ENCODE peak calls at places on chromosome 12, in nine cellular contexts. C is EH; Y is H4; A is heart right ventricle; V is stimulated activated CD4-positive, alpha-beta T cell treated with anti-CD3 and anti-CD28 coated beads, Interleukin-1b, Interleukin-23, amount 100 ng/mL, for 24 hours; K is bronchial epithelial cell; E is upper lobe of right lung; S is AG10803; Q is non-pigmented ciliary epithelial cell. U is an unnamed sample.

GRCh38 chr12:132558861-132559623 is 51.3 kb downstream of the LRCOL1 start:
- DNase-seq in K (no peak), S (no peak), A (no peak), Q (no peak), Y (no peak), V (no peak), C (no peak), E (no peak), U (no peak)

GRCh38 chr12:104626069-104626690 is 169.4 kb downstream of the CHST11 start:
- DNase-seq in C (peak), Q (no peak), S (peak), A (no peak), E (no peak), Y (no peak), V (no peak), K (no peak), U (no peak)

GRCh38 chr12:46209165-46209564 is 59.7 kb downstream of the SLC38A1 start:
- DNase-seq in S (peak), Y (peak), A (no peak), C (peak), K (no peak), V (no peak), E (no peak), Q (no peak), U (no peak)

GRCh38 chr12:14853966-14854365 is 10.6 kb upstream of the ART4 start:
- DNase-seq in S (peak), Q (no peak), V (no peak), E (no peak), A (no peak), K (no peak), C (peak), Y (no peak), U (no peak)

GRCh38 chr12:48165089-48166031 is 8.0 kb upstream of the ASB8 start:
- DNase-seq in A (no peak), E (no peak), C (peak), V (no peak), S (peak), Y (peak), Q (no peak), K (peak), U (no peak)

GRCh38 chr12:109018276-109018675 is 2.6 kb downstream of the SVOP start:
- DNase-seq in V (no peak), K (no peak), S (no peak), C (no peak), Q (no peak), Y (no peak), A (no peak), E (no peak), U (no peak)

GRCh38 chr12:131533139-131533538 is 177.8 kb upstream of the SFSWAP start:
- DNase-seq in K (no peak), S (no peak), Q (no peak), C (no peak), E (no peak), A (no peak), V (no peak), Y (no peak), U (no peak)

GRCh38 chr12:122368361-122369073 is 54.0 kb downstream of the CLIP1 start:
- DNase-seq in Q (no peak), E (no peak), K (peak), C (peak), Y (peak), S (peak), A (no peak), V (no peak), U (no peak)

GRCh38 chr12:70415987-70416386 is 49.9 kb downstream of the KCNMB4 start:
- DNase-seq in S (no peak), E (no peak), Q (no peak), A (no peak), V (no peak), Y (no peak), C (no peak), K (no peak), U (no peak)

GRCh38 chr12:93127107-93127560 is 198.0 kb upstream of the EEA1 start:
- DNase-seq in C (peak), E (no peak), A (no peak), S (no peak), V (no peak), Q (no peak), K (no peak), Y (no peak), U (no peak)

GRCh38 chr12:62676521-62677307 is 210.1 kb downstream of the MON2 start:
- DNase-seq in V (no peak), Q (no peak), Y (no peak), S (no peak), E (no peak), C (no peak), K (no peak), A (no peak), U (no peak)

GRCh38 chr12:46858368-46858767 is 32.6 kb upstream of the SLC38A4 start:
- DNase-seq in Y (no peak), S (no peak), E (no peak), K (no peak), A (no peak), C (no peak), V (no peak), Q (no peak), U (no peak)

GRCh38 chr12:13211859-13212664 is 15.5 kb downstream of the EMP1 start:
- DNase-seq in S (peak), V (peak), Y (peak), E (no peak), K (peak), A (no peak), Q (no peak), C (peak), U (peak)

GRCh38 chr12:33370318-33370717 is 69.3 kb downstream of the SYT10 start:
- DNase-seq in Q (no peak), A (no peak), Y (no peak), E (no peak), S (no peak), K (no peak), V (no peak), C (no peak), U (no peak)

GRCh38 chr12:94023879-94024278 is 124.5 kb upstream of the PLXNC1 start:
- DNase-seq in S (no peak), C (no peak), V (no peak), Q (no peak), A (no peak), K (no peak), Y (no peak), E (no peak), U (no peak)

GRCh38 chr12:106987846-106988245 is 900 bp upstream of the MTERF2 start:
- DNase-seq in V (no peak), C (no peak), K (peak), Y (no peak), A (no peak), E (no peak), S (no peak), Q (no peak), U (peak)

GRCh38 chr12:3114671-3115070 is 37.5 kb downstream of the TSPAN9 start:
- DNase-seq in V (no peak), Y (no peak), C (peak), E (no peak), A (no peak), S (no peak), Q (no peak), K (no peak), U (no peak)

GRCh38 chr12:108850854-108851573 is 6.4 kb downstream of the SSH1 start:
- DNase-seq in K (no peak), S (peak), V (no peak), Y (no peak), Q (peak), E (no peak), A (peak), C (peak), U (no peak)

GRCh38 chr12:85559127-85559526 is 277.1 kb downstream of the RASSF9 start:
- DNase-seq in A (no peak), K (no peak), V (no peak), C (no peak), E (no peak), Y (no peak), Q (no peak), S (no peak), U (no peak)

GRCh38 chr12:68474467-68475204 is 136.1 kb upstream of the RAP1B start:
- DNase-seq in A (no peak), E (no peak), K (no peak), Y (no peak), V (no peak), S (no peak), C (no peak), Q (no peak), U (no peak)

GRCh38 chr12:122195405-122195804 is 8.1 kb upstream of the B3GNT4 start:
- DNase-seq in Y (no peak), K (no peak), V (no peak), Q (no peak), A (no peak), C (no peak), S (no peak), E (no peak), U (no peak)

GRCh38 chr12:15899282-15899870 is 11.8 kb upstream of the DERA start:
- DNase-seq in Y (no peak), C (peak), V (no peak), E (no peak), K (peak), Q (no peak), S (no peak), A (no peak), U (no peak)

GRCh38 chr12:30138483-30138882 is 354.7 kb upstream of the TMTC1 start:
- DNase-seq in S (no peak), Q (no peak), E (no peak), C (no peak), A (no peak), K (no peak), Y (no peak), V (no peak), U (no peak)

GRCh38 chr12:5071496-5071895 is 27.8 kb downstream of the KCNA5 start:
- DNase-seq in A (no peak), V (no peak), S (no peak), C (no peak), Y (no peak), K (no peak), E (no peak), Q (no peak), U (no peak)